ENCODE peak calls at places on chromosomes 7 and 10, in five cellular contexts. J is astrocyte of the spinal cord, V is psoas muscle, I is mammary epithelial cell, B is brain microvascular endothelial cell. H is an unnamed sample.

GRCh38 chr7:80273327-80273726 is 138.7 kb downstream of the GNAI1 start:
- DNase-seq in J (peak), V (no peak), I (peak), B (no peak), H (no peak)

GRCh38 chr10:118907051-118907450 is 122.5 kb upstream of the NANOS1 start:
- DNase-seq in J (no peak), V (no peak), I (no peak), B (no peak), H (no peak)

GRCh38 chr7:151992375-151992774 is 33.1 kb upstream of the GALNT11 start:
- DNase-seq in J (no peak), V (peak), I (peak), B (peak), H (no peak)

GRCh38 chr7:37366445-37366844 is 82.2 kb downstream of the ELMO1 start:
- DNase-seq in J (no peak), V (no peak), I (no peak), B (no peak), H (no peak)

GRCh38 chr10:112963835-112964234 is 13.8 kb downstream of the TCF7L2 start:
- DNase-seq in J (no peak), V (no peak), I (no peak), B (peak), H (no peak)

GRCh38 chr10:47024399-47025252 is 113.4 kb downstream of the PTPN20 start:
- DNase-seq in J (peak), V (peak), I (peak), B (peak), H (no peak)

GRCh38 chr10:3222068-3222467 is 49.5 kb upstream of the PITRM1 start:
- DNase-seq in J (peak), V (no peak), I (no peak), B (peak), H (no peak)

GRCh38 chr7:57867884-57868701 is 418.1 kb downstream of the ZNF716 start:
- DNase-seq in J (no peak), V (peak), I (peak), B (no peak), H (no peak)

GRCh38 chr7:122068046-122068445 is 76.0 kb downstream of the AASS start:
- DNase-seq in J (no peak), V (no peak), I (no peak), B (no peak), H (no peak)
- TF ChIP-seq CTCF in J (no peak), V (no peak), I (no peak), B (no peak), H (no peak)

GRCh38 chr7:1358376-1359050 is 100.8 kb downstream of the MICALL2 start:
- DNase-seq in J (no peak), V (no peak), I (no peak), B (no peak), H (no peak)
- TF ChIP-seq CTCF in J (no peak), V (no peak), I (no peak), B (no peak), H (no peak)

GRCh38 chr7:138002096-138002827 is 376 bp upstream of the CREB3L2 start:
- DNase-seq in J (peak), V (peak), I (peak), B (peak), H (peak)
- TF ChIP-seq CTCF in J (peak), V (peak), I (peak), B (peak), H (no peak)

GRCh38 chr10:99799613-99800012 is 17.2 kb downstream of the ABCC2 start:
- DNase-seq in J (no peak), V (no peak), I (no peak), B (no peak), H (no peak)
- TF ChIP-seq CTCF in J (no peak), V (no peak), I (no peak), B (no peak), H (no peak)

GRCh38 chr10:130484912-130485180 is 348.7 kb downstream of the GLRX3 start:
- DNase-seq in J (no peak), V (no peak), I (no peak), B (no peak), H (no peak)
- TF ChIP-seq CTCF in J (no peak), V (no peak), I (no peak), B (no peak), H (no peak)

GRCh38 chr7:46774515-46774914 is 807.4 kb downstream of the TNS3 start:
- DNase-seq in J (no peak), V (peak), I (no peak), B (no peak), H (no peak)

GRCh38 chr7:46775020-46775419 is 806.9 kb downstream of the TNS3 start:
- DNase-seq in J (no peak), V (no peak), I (no peak), B (no peak), H (no peak)

GRCh38 chr7:46775776-46776175 is 806.1 kb downstream of the TNS3 start:
- DNase-seq in J (no peak), V (no peak), I (no peak), B (no peak), H (no peak)

GRCh38 chr7:46772740-46773139 is 809.2 kb downstream of the TNS3 start:
- DNase-seq in J (no peak), V (no peak), I (no peak), B (no peak), H (no peak)

GRCh38 chr7:46776790-46777189 is 805.1 kb downstream of the TNS3 start:
- DNase-seq in J (peak), V (no peak), I (peak), B (no peak), H (no peak)
- TF ChIP-seq CTCF in J (peak), V (no peak), I (peak), B (peak), H (no peak)

DNA sequence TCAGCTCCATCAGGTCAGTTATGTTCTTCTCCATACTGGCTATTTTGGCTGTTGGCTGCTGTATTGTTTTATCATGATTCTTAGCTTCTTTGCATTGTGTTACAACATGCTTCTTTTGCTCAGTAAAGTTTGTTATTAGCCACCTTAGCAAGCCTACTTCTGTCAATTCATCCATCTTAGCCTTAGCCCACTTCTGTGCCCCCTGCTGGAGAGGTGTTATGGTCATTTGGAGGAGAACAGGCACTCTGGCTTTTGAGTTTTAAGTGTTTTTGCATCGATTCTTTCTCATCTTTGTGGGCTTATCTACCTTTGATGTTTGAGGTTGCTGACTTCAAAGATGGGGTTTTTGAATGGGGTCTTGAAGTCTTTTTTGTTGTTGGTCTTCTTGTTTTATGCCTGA is 204.6 kb upstream of the FOXP2 start:
- DNase-seq in J (no peak), V (no peak), I (no peak), B (no peak), H (no peak)
- TF ChIP-seq CTCF in J (peak), V (no peak), I (no peak), B (peak), H (no peak)

GRCh38 chr7:76381814-76382213 is 23.0 kb upstream of the YWHAG start:
- DNase-seq in J (no peak), V (no peak), I (no peak), B (no peak), H (no peak)
- TF ChIP-seq CTCF in J (no peak), V (no peak), I (no peak), B (peak), H (no peak)